ENCODE peak calls at places on chromosomes 2 and 18, in six cellular contexts. Y, C, D, K, M and S are unnamed samples.

GRCh38 chr2:111702809-111703196 is 181.2 kb downstream of the ANAPC1 start:
- DNase-seq in Y (no peak), C (no peak), D (no peak), K (no peak), M (no peak), S (no peak)

GRCh38 chr18:9147440-9148238 is 11.1 kb downstream of the ANKRD12 start:
- DNase-seq in Y (peak; percentile 31), C (no peak), D (peak; percentile 79), K (no peak), M (peak; percentile 45), S (peak; percentile 43)

GRCh38 chr2:62293490-62294212 is 97.7 kb downstream of the B3GNT2 start:
- DNase-seq in Y (peak; percentile 55), C (peak; percentile 89), D (no peak), K (peak; percentile 90), M (peak; percentile 83), S (no peak)

GRCh38 chr2:84970956-84971798 is at the start of gene KCMF1:
- DNase-seq in Y (peak; percentile 36), C (peak; percentile 88), D (peak; percentile 77), K (peak; percentile 83), M (peak; percentile 74), S (no peak)

GRCh38 chr2:98846041-98846440 is 90.0 kb downstream of the CRACDL start:
- DNase-seq in Y (no peak), C (no peak), D (no peak), K (no peak), M (no peak), S (no peak)

GRCh38 chr2:204842731-204843490 is 297.6 kb downstream of the PARD3B start:
- DNase-seq in Y (peak; percentile 21), C (no peak), D (peak; percentile 97), K (no peak), M (no peak), S (peak; percentile 45)

GRCh38 chr2:46245869-46246268 is 51.3 kb upstream of the EPAS1 start:
- DNase-seq in Y (no peak), C (no peak), D (no peak), K (no peak), M (no peak), S (no peak)

GRCh38 chr2:168560817-168561485 is 104.9 kb downstream of the CERS6 start:
- DNase-seq in Y (no peak), C (no peak), D (no peak), K (no peak), M (no peak), S (no peak)

GRCh38 chr2:218418717-218419458 is at the start of gene VIL1:
- DNase-seq in Y (no peak), C (no peak), D (no peak), K (no peak), M (no peak), S (no peak)

GRCh38 chr18:58223717-58224424 is 179.8 kb downstream of the NEDD4L start:
- DNase-seq in Y (peak; percentile 69), C (no peak), D (peak; percentile 91), K (peak; percentile 61), M (peak; percentile 53), S (peak; percentile 82)
- H3K4me3 ChIP-seq in Y (no peak overlapping the region), C (no peak overlapping the region), D (no peak overlapping the region), K (peak overlapping the region; percentile 49), M (peak overlapping the region; percentile 20), S (peak overlapping the region; percentile 34)

GRCh38 chr18:452801-453200 is 47.7 kb downstream of the COLEC12 start:
- DNase-seq in Y (no peak), C (no peak), D (no peak), K (no peak), M (no peak), S (no peak)

GRCh38 chr18:448116-448515 is 52.4 kb downstream of the COLEC12 start:
- DNase-seq in Y (no peak), C (no peak), D (no peak), K (no peak), M (peak; percentile 12), S (no peak)

GRCh38 chr18:453399-453798 is 47.1 kb downstream of the COLEC12 start:
- DNase-seq in Y (no peak), C (no peak), D (no peak), K (no peak), M (no peak), S (no peak)

GRCh38 chr18:446941-447560 is 53.5 kb downstream of the COLEC12 start:
- DNase-seq in Y (no peak), C (no peak), D (peak; percentile 69), K (no peak), M (no peak), S (no peak)

GRCh38 chr18:449374-449773 is 51.1 kb downstream of the COLEC12 start:
- DNase-seq in Y (no peak), C (peak; percentile 72), D (no peak), K (peak; percentile 64), M (peak; percentile 47), S (no peak)
- TF ChIP-seq CTCF in Y (no peak), C (no peak), D (no peak), K (no peak), M (no peak), S (no peak)

GRCh38 chr2:1653956-1654695 is 90.2 kb downstream of the PXDN start:
- DNase-seq in Y (no peak), C (no peak), D (peak; percentile 94), K (no peak), M (no peak), S (no peak)
- H3K4me3 ChIP-seq in Y (no peak overlapping the region), C (no peak overlapping the region), D (no peak overlapping the region), K (no peak overlapping the region), M (no peak overlapping the region), S (no peak overlapping the region)

GRCh38 chr2:91748869-91749268 is 3057.4 kb downstream of the RPIA start:
- DNase-seq in Y (no peak), C (no peak), D (no peak), K (no peak), M (no peak), S (no peak)
- TF ChIP-seq CTCF in Y (no peak), C (no peak), D (no peak), K (no peak), M (no peak), S (no peak)